ENCODE peak calls at places on chromosomes 6 and 20, in eight cellular contexts. U is B cell, S is left ventricle myocardium inferior, W is heart left ventricle, L is GM03348, P is brain pericyte, Y is HS-27A, Z is iris pigment epithelial cell. R is an unnamed sample.

GRCh38 chr20:26208296-26209091 is 511.8 kb upstream of the ZNF337 start:
- DNase-seq in Y (no peak), W (peak), L (peak), P (no peak), Z (no peak), S (no peak), U (peak), R (no peak)

GRCh38 chr6:72755752-72756151 is 133.9 kb downstream of the KCNQ5 start:
- DNase-seq in L (no peak), Y (no peak), P (peak), Z (no peak), W (no peak), U (no peak), S (no peak), R (no peak)

GRCh38 chr20:57714409-57715267 is 4.8 kb upstream of the PMEPA1 start:
- DNase-seq in Y (no peak), L (peak), Z (peak), S (no peak), U (no peak), W (no peak), P (no peak), R (no peak)

GRCh38 chr20:17875106-17875980 is 93.3 kb downstream of the SNX5 start:
- DNase-seq in Z (peak), W (no peak), P (no peak), U (no peak), Y (no peak), S (peak), L (peak), R (no peak)

GRCh38 chr6:157226761-157227160 is 96.6 kb downstream of the TMEM242 start:
- DNase-seq in U (no peak), Y (no peak), S (no peak), Z (no peak), L (no peak), W (no peak), P (no peak), R (no peak)

GRCh38 chr6:29958046-29958445 is 15.7 kb downstream of the HLA-A start:
- DNase-seq in Y (no peak), W (no peak), P (no peak), U (no peak), Z (no peak), S (no peak), L (no peak), R (no peak)

GRCh38 chr6:53236241-53236640 is 87.6 kb upstream of the GCM1 start:
- DNase-seq in Y (no peak), S (no peak), P (no peak), Z (no peak), L (no peak), U (no peak), W (no peak), R (no peak)

GRCh38 chr20:62590301-62591121 is 51.8 kb upstream of the SLCO4A1 start:
- DNase-seq in W (peak), L (peak), U (no peak), Y (peak), S (no peak), P (no peak), Z (peak), R (no peak)

GRCh38 chr20:64189530-64189966 is 25.3 kb downstream of the MYT1 start:
- DNase-seq in P (no peak), L (no peak), Z (no peak), W (no peak), Y (no peak), S (no peak), U (no peak), R (no peak)

GRCh38 chr6:16704706-16705402 is 56.4 kb downstream of the ATXN1 start:
- DNase-seq in S (no peak), L (peak), P (no peak), Z (peak), U (no peak), W (no peak), Y (no peak), R (no peak)

GRCh38 chr6:90533615-90534336 is 53.1 kb downstream of the MAP3K7 start:
- DNase-seq in Z (no peak), U (no peak), L (no peak), P (no peak), W (no peak), S (no peak), Y (no peak), R (no peak)

GRCh38 chr6:152244998-152245630 is 392.0 kb downstream of the SYNE1 start:
- DNase-seq in U (no peak), P (peak), W (no peak), Y (no peak), Z (peak), L (no peak), S (no peak), R (no peak)

GRCh38 chr6:160455484-160456213 is 107.5 kb downstream of the SLC22A3 start:
- DNase-seq in S (peak), W (peak), L (peak), Y (peak), P (peak), Z (peak), U (peak), R (no peak)

GRCh38 chr20:1396264-1396663 is 3.4 kb upstream of the FKBP1A start:
- DNase-seq in Z (no peak), S (no peak), Y (no peak), U (no peak), W (no peak), P (no peak), L (no peak), R (no peak)

GRCh38 chr20:43188234-43188653 is 1.5 kb downstream of the PTPRT start:
- DNase-seq in Y (no peak), P (no peak), U (no peak), S (no peak), L (peak), W (no peak), Z (no peak), R (no peak)

GRCh38 chr20:32443386-32443974 is 85.3 kb downstream of the ASXL1 start:
- DNase-seq in Z (no peak), P (no peak), U (no peak), Y (no peak), L (no peak), S (no peak), W (no peak), R (no peak)

GRCh38 chr6:33183071-33183683 is 9.1 kb downstream of the COL11A2 start:
- DNase-seq in Z (no peak), U (no peak), S (no peak), L (no peak), Y (no peak), P (no peak), W (no peak), R (no peak)

GRCh38 chr20:11675920-11676617 is 241.6 kb upstream of the BTBD3 start:
- DNase-seq in U (no peak), Y (no peak), Z (peak), W (no peak), L (peak), P (no peak), S (no peak), R (no peak)

GRCh38 chr20:62501801-62502495 is 26.2 kb upstream of the GATA5 start:
- DNase-seq in W (no peak), U (no peak), S (no peak), Y (no peak), Z (peak), P (no peak), L (no peak), R (no peak)

R was measured in keratinocyte.